ENCODE peak calls at places on chromosomes 7 and 10, in seven cellular contexts. One of them, this sample, is unnamed.

GRCh38 chr10:121658611-121659010 is 60.4 kb upstream of the FGFR2 start:
- DNase-seq in fibroblast of pulmonary artery: no peak
- DNase-seq in stimulated activated CD4-positive, alpha-beta T cell treated with anti-CD3 and anti-CD28 coated beads, Interleukin-2, amount 100 ng/mL, for 4 hours: no peak
- DNase-seq in stimulated activated CD8-positive, alpha-beta memory T cell treated with anti-CD3 and anti-CD28 coated beads, Interleukin-4, amount 100 ng/mL, for 1 hour: no peak
- DNase-seq in T-helper 1 cell: no peak
- DNase-seq in central memory CD8-positive, alpha-beta T cell: no peak
- DNase-seq in ovary: no peak
- DNase-seq in this sample: no peak

GRCh38 chr10:78742730-78743615 is 325.8 kb upstream of the ZMIZ1 start:
- DNase-seq in stimulated activated CD8-positive, alpha-beta memory T cell treated with anti-CD3 and anti-CD28 coated beads, Interleukin-4, amount 100 ng/mL, for 1 hour: no peak
- DNase-seq in ovary: no peak
- DNase-seq in central memory CD8-positive, alpha-beta T cell: no peak
- DNase-seq in stimulated activated CD4-positive, alpha-beta T cell treated with anti-CD3 and anti-CD28 coated beads, Interleukin-2, amount 100 ng/mL, for 4 hours: no peak
- DNase-seq in fibroblast of pulmonary artery: no peak
- DNase-seq in T-helper 1 cell: peak
- DNase-seq in this sample: peak

GRCh38 chr10:21830037-21830436 is 173.5 kb downstream of the DNAJC1 start:
- DNase-seq in central memory CD8-positive, alpha-beta T cell: no peak
- DNase-seq in T-helper 1 cell: no peak
- DNase-seq in fibroblast of pulmonary artery: no peak
- DNase-seq in ovary: no peak
- DNase-seq in stimulated activated CD8-positive, alpha-beta memory T cell treated with anti-CD3 and anti-CD28 coated beads, Interleukin-4, amount 100 ng/mL, for 1 hour: no peak
- DNase-seq in stimulated activated CD4-positive, alpha-beta T cell treated with anti-CD3 and anti-CD28 coated beads, Interleukin-2, amount 100 ng/mL, for 4 hours: no peak
- DNase-seq in this sample: no peak

GRCh38 chr10:3043512-3044368 is 23.6 kb upstream of the PFKP start:
- DNase-seq in T-helper 1 cell: peak
- DNase-seq in stimulated activated CD8-positive, alpha-beta memory T cell treated with anti-CD3 and anti-CD28 coated beads, Interleukin-4, amount 100 ng/mL, for 1 hour: no peak
- DNase-seq in stimulated activated CD4-positive, alpha-beta T cell treated with anti-CD3 and anti-CD28 coated beads, Interleukin-2, amount 100 ng/mL, for 4 hours: peak
- DNase-seq in central memory CD8-positive, alpha-beta T cell: no peak
- DNase-seq in ovary: peak
- DNase-seq in fibroblast of pulmonary artery: peak
- DNase-seq in this sample: peak

GRCh38 chr7:55062106-55062499 is 43.3 kb downstream of the EGFR start:
- DNase-seq in stimulated activated CD8-positive, alpha-beta memory T cell treated with anti-CD3 and anti-CD28 coated beads, Interleukin-4, amount 100 ng/mL, for 1 hour: no peak
- DNase-seq in ovary: no peak
- DNase-seq in fibroblast of pulmonary artery: no peak
- DNase-seq in T-helper 1 cell: no peak
- DNase-seq in stimulated activated CD4-positive, alpha-beta T cell treated with anti-CD3 and anti-CD28 coated beads, Interleukin-2, amount 100 ng/mL, for 4 hours: no peak
- DNase-seq in central memory CD8-positive, alpha-beta T cell: no peak
- DNase-seq in this sample: no peak

GRCh38 chr7:124322561-124322960 is 289.7 kb upstream of the TMEM229A start:
- DNase-seq in T-helper 1 cell: no peak
- DNase-seq in central memory CD8-positive, alpha-beta T cell: no peak
- DNase-seq in stimulated activated CD8-positive, alpha-beta memory T cell treated with anti-CD3 and anti-CD28 coated beads, Interleukin-4, amount 100 ng/mL, for 1 hour: no peak
- DNase-seq in ovary: no peak
- DNase-seq in fibroblast of pulmonary artery: no peak
- DNase-seq in stimulated activated CD4-positive, alpha-beta T cell treated with anti-CD3 and anti-CD28 coated beads, Interleukin-2, amount 100 ng/mL, for 4 hours: no peak
- DNase-seq in this sample: no peak

GRCh38 chr10:83012866-83013265 is 1126.4 kb upstream of the GHITM start:
- DNase-seq in stimulated activated CD8-positive, alpha-beta memory T cell treated with anti-CD3 and anti-CD28 coated beads, Interleukin-4, amount 100 ng/mL, for 1 hour: no peak
- DNase-seq in central memory CD8-positive, alpha-beta T cell: no peak
- DNase-seq in stimulated activated CD4-positive, alpha-beta T cell treated with anti-CD3 and anti-CD28 coated beads, Interleukin-2, amount 100 ng/mL, for 4 hours: no peak
- DNase-seq in fibroblast of pulmonary artery: peak
- DNase-seq in T-helper 1 cell: no peak
- DNase-seq in ovary: no peak
- DNase-seq in this sample: no peak

GRCh38 chr10:22053048-22053447 is 49.5 kb upstream of the DNAJC1 start:
- DNase-seq in fibroblast of pulmonary artery: no peak
- DNase-seq in T-helper 1 cell: no peak
- DNase-seq in central memory CD8-positive, alpha-beta T cell: no peak
- DNase-seq in stimulated activated CD8-positive, alpha-beta memory T cell treated with anti-CD3 and anti-CD28 coated beads, Interleukin-4, amount 100 ng/mL, for 1 hour: no peak
- DNase-seq in ovary: no peak
- DNase-seq in stimulated activated CD4-positive, alpha-beta T cell treated with anti-CD3 and anti-CD28 coated beads, Interleukin-2, amount 100 ng/mL, for 4 hours: no peak
- DNase-seq in this sample: no peak

GRCh38 chr10:74177140-74177677 is 26.2 kb downstream of the ADK start:
- DNase-seq in stimulated activated CD8-positive, alpha-beta memory T cell treated with anti-CD3 and anti-CD28 coated beads, Interleukin-4, amount 100 ng/mL, for 1 hour: no peak
- DNase-seq in stimulated activated CD4-positive, alpha-beta T cell treated with anti-CD3 and anti-CD28 coated beads, Interleukin-2, amount 100 ng/mL, for 4 hours: peak
- DNase-seq in T-helper 1 cell: peak
- DNase-seq in fibroblast of pulmonary artery: no peak
- DNase-seq in ovary: no peak
- DNase-seq in central memory CD8-positive, alpha-beta T cell: peak
- DNase-seq in this sample: peak

GRCh38 chr10:44966816-44967509 is 7.4 kb downstream of the RASSF4 start:
- DNase-seq in stimulated activated CD8-positive, alpha-beta memory T cell treated with anti-CD3 and anti-CD28 coated beads, Interleukin-4, amount 100 ng/mL, for 1 hour: no peak
- DNase-seq in ovary: no peak
- DNase-seq in stimulated activated CD4-positive, alpha-beta T cell treated with anti-CD3 and anti-CD28 coated beads, Interleukin-2, amount 100 ng/mL, for 4 hours: no peak
- DNase-seq in central memory CD8-positive, alpha-beta T cell: no peak
- DNase-seq in T-helper 1 cell: no peak
- DNase-seq in fibroblast of pulmonary artery: no peak
- DNase-seq in this sample: no peak

GRCh38 chr7:94054130-94054529 is 50.0 kb upstream of the BET1 start:
- DNase-seq in T-helper 1 cell: no peak
- DNase-seq in stimulated activated CD8-positive, alpha-beta memory T cell treated with anti-CD3 and anti-CD28 coated beads, Interleukin-4, amount 100 ng/mL, for 1 hour: no peak
- DNase-seq in ovary: no peak
- DNase-seq in fibroblast of pulmonary artery: no peak
- DNase-seq in central memory CD8-positive, alpha-beta T cell: no peak
- DNase-seq in stimulated activated CD4-positive, alpha-beta T cell treated with anti-CD3 and anti-CD28 coated beads, Interleukin-2, amount 100 ng/mL, for 4 hours: no peak
- DNase-seq in this sample: no peak

GRCh38 chr10:128026620-128027281 is 99.5 kb downstream of the MKI67 start:
- DNase-seq in fibroblast of pulmonary artery: no peak
- DNase-seq in stimulated activated CD4-positive, alpha-beta T cell treated with anti-CD3 and anti-CD28 coated beads, Interleukin-2, amount 100 ng/mL, for 4 hours: no peak
- DNase-seq in central memory CD8-positive, alpha-beta T cell: no peak
- DNase-seq in ovary: no peak
- DNase-seq in T-helper 1 cell: no peak
- DNase-seq in stimulated activated CD8-positive, alpha-beta memory T cell treated with anti-CD3 and anti-CD28 coated beads, Interleukin-4, amount 100 ng/mL, for 1 hour: no peak
- DNase-seq in this sample: no peak

GRCh38 chr7:66055321-66055956 is 20.2 kb upstream of the ASL start:
- DNase-seq in ovary: no peak
- DNase-seq in central memory CD8-positive, alpha-beta T cell: no peak
- DNase-seq in stimulated activated CD4-positive, alpha-beta T cell treated with anti-CD3 and anti-CD28 coated beads, Interleukin-2, amount 100 ng/mL, for 4 hours: no peak
- DNase-seq in stimulated activated CD8-positive, alpha-beta memory T cell treated with anti-CD3 and anti-CD28 coated beads, Interleukin-4, amount 100 ng/mL, for 1 hour: no peak
- DNase-seq in T-helper 1 cell: no peak
- DNase-seq in fibroblast of pulmonary artery: peak
- DNase-seq in this sample: no peak

GRCh38 chr7:135942614-135943013 is 34.5 kb downstream of the MTPN start:
- DNase-seq in stimulated activated CD4-positive, alpha-beta T cell treated with anti-CD3 and anti-CD28 coated beads, Interleukin-2, amount 100 ng/mL, for 4 hours: no peak
- DNase-seq in stimulated activated CD8-positive, alpha-beta memory T cell treated with anti-CD3 and anti-CD28 coated beads, Interleukin-4, amount 100 ng/mL, for 1 hour: no peak
- DNase-seq in ovary: no peak
- DNase-seq in fibroblast of pulmonary artery: no peak
- DNase-seq in T-helper 1 cell: no peak
- DNase-seq in central memory CD8-positive, alpha-beta T cell: no peak
- DNase-seq in this sample: no peak

GRCh38 chr7:30472771-30473392 is 5.7 kb downstream of the NOD1 start:
- DNase-seq in stimulated activated CD8-positive, alpha-beta memory T cell treated with anti-CD3 and anti-CD28 coated beads, Interleukin-4, amount 100 ng/mL, for 1 hour: no peak
- DNase-seq in central memory CD8-positive, alpha-beta T cell: no peak
- DNase-seq in fibroblast of pulmonary artery: peak
- DNase-seq in stimulated activated CD4-positive, alpha-beta T cell treated with anti-CD3 and anti-CD28 coated beads, Interleukin-2, amount 100 ng/mL, for 4 hours: no peak
- DNase-seq in ovary: no peak
- DNase-seq in T-helper 1 cell: no peak
- DNase-seq in this sample: no peak

GRCh38 chr10:104307576-104308438 is 30.5 kb downstream of the ITPRIP start:
- DNase-seq in T-helper 1 cell: no peak
- DNase-seq in ovary: peak
- DNase-seq in central memory CD8-positive, alpha-beta T cell: no peak
- DNase-seq in stimulated activated CD8-positive, alpha-beta memory T cell treated with anti-CD3 and anti-CD28 coated beads, Interleukin-4, amount 100 ng/mL, for 1 hour: no peak
- DNase-seq in stimulated activated CD4-positive, alpha-beta T cell treated with anti-CD3 and anti-CD28 coated beads, Interleukin-2, amount 100 ng/mL, for 4 hours: no peak
- DNase-seq in fibroblast of pulmonary artery: no peak
- DNase-seq in this sample: no peak

GRCh38 chr7:80499350-80499955 is 12.4 kb downstream of the GNAT3 start:
- DNase-seq in fibroblast of pulmonary artery: peak
- DNase-seq in central memory CD8-positive, alpha-beta T cell: no peak
- DNase-seq in ovary: peak
- DNase-seq in stimulated activated CD8-positive, alpha-beta memory T cell treated with anti-CD3 and anti-CD28 coated beads, Interleukin-4, amount 100 ng/mL, for 1 hour: no peak
- DNase-seq in T-helper 1 cell: no peak
- DNase-seq in stimulated activated CD4-positive, alpha-beta T cell treated with anti-CD3 and anti-CD28 coated beads, Interleukin-2, amount 100 ng/mL, for 4 hours: no peak
- DNase-seq in this sample: peak

GRCh38 chr10:113159563-113159962 is 209.5 kb downstream of the TCF7L2 start:
- DNase-seq in stimulated activated CD4-positive, alpha-beta T cell treated with anti-CD3 and anti-CD28 coated beads, Interleukin-2, amount 100 ng/mL, for 4 hours: no peak
- DNase-seq in ovary: no peak
- DNase-seq in stimulated activated CD8-positive, alpha-beta memory T cell treated with anti-CD3 and anti-CD28 coated beads, Interleukin-4, amount 100 ng/mL, for 1 hour: no peak
- DNase-seq in T-helper 1 cell: no peak
- DNase-seq in central memory CD8-positive, alpha-beta T cell: no peak
- DNase-seq in fibroblast of pulmonary artery: no peak
- DNase-seq in this sample: no peak

GRCh38 chr10:16030562-16030961 is 170.3 kb upstream of the MINDY3 start:
- DNase-seq in fibroblast of pulmonary artery: no peak
- DNase-seq in T-helper 1 cell: no peak
- DNase-seq in ovary: no peak
- DNase-seq in central memory CD8-positive, alpha-beta T cell: no peak
- DNase-seq in stimulated activated CD4-positive, alpha-beta T cell treated with anti-CD3 and anti-CD28 coated beads, Interleukin-2, amount 100 ng/mL, for 4 hours: no peak
- DNase-seq in stimulated activated CD8-positive, alpha-beta memory T cell treated with anti-CD3 and anti-CD28 coated beads, Interleukin-4, amount 100 ng/mL, for 1 hour: no peak
- DNase-seq in this sample: no peak

GRCh38 chr7:47231081-47231480 is 350.8 kb downstream of the TNS3 start:
- DNase-seq in stimulated activated CD8-positive, alpha-beta memory T cell treated with anti-CD3 and anti-CD28 coated beads, Interleukin-4, amount 100 ng/mL, for 1 hour: no peak
- DNase-seq in T-helper 1 cell: no peak
- DNase-seq in fibroblast of pulmonary artery: no peak
- DNase-seq in central memory CD8-positive, alpha-beta T cell: no peak
- DNase-seq in stimulated activated CD4-positive, alpha-beta T cell treated with anti-CD3 and anti-CD28 coated beads, Interleukin-2, amount 100 ng/mL, for 4 hours: no peak
- DNase-seq in ovary: no peak
- DNase-seq in this sample: no peak

GRCh38 chr10:95445223-95445836 is 115.8 kb downstream of the SORBS1 start:
- DNase-seq in ovary: peak
- DNase-seq in T-helper 1 cell: no peak
- DNase-seq in stimulated activated CD8-positive, alpha-beta memory T cell treated with anti-CD3 and anti-CD28 coated beads, Interleukin-4, amount 100 ng/mL, for 1 hour: no peak
- DNase-seq in stimulated activated CD4-positive, alpha-beta T cell treated with anti-CD3 and anti-CD28 coated beads, Interleukin-2, amount 100 ng/mL, for 4 hours: no peak
- DNase-seq in fibroblast of pulmonary artery: peak
- DNase-seq in central memory CD8-positive, alpha-beta T cell: no peak
- DNase-seq in this sample: no peak

GRCh38 chr10:102175415-102175814 is 23.2 kb downstream of the NOLC1 start:
- DNase-seq in ovary: no peak
- DNase-seq in T-helper 1 cell: no peak
- DNase-seq in stimulated activated CD4-positive, alpha-beta T cell treated with anti-CD3 and anti-CD28 coated beads, Interleukin-2, amount 100 ng/mL, for 4 hours: no peak
- DNase-seq in fibroblast of pulmonary artery: peak
- DNase-seq in central memory CD8-positive, alpha-beta T cell: no peak
- DNase-seq in stimulated activated CD8-positive, alpha-beta memory T cell treated with anti-CD3 and anti-CD28 coated beads, Interleukin-4, amount 100 ng/mL, for 1 hour: no peak
- DNase-seq in this sample: no peak

GRCh38 chr10:35089641-35090161 is 440 bp downstream of the CUL2 start:
- DNase-seq in T-helper 1 cell: peak
- DNase-seq in central memory CD8-positive, alpha-beta T cell: peak
- DNase-seq in stimulated activated CD8-positive, alpha-beta memory T cell treated with anti-CD3 and anti-CD28 coated beads, Interleukin-4, amount 100 ng/mL, for 1 hour: no peak
- DNase-seq in ovary: no peak
- DNase-seq in fibroblast of pulmonary artery: peak
- DNase-seq in stimulated activated CD4-positive, alpha-beta T cell treated with anti-CD3 and anti-CD28 coated beads, Interleukin-2, amount 100 ng/mL, for 4 hours: no peak
- DNase-seq in this sample: peak

GRCh38 chr10:119041332-119041731 is 11.8 kb downstream of the NANOS1 start:
- DNase-seq in stimulated activated CD4-positive, alpha-beta T cell treated with anti-CD3 and anti-CD28 coated beads, Interleukin-2, amount 100 ng/mL, for 4 hours: no peak
- DNase-seq in stimulated activated CD8-positive, alpha-beta memory T cell treated with anti-CD3 and anti-CD28 coated beads, Interleukin-4, amount 100 ng/mL, for 1 hour: no peak
- DNase-seq in ovary: no peak
- DNase-seq in T-helper 1 cell: no peak
- DNase-seq in central memory CD8-positive, alpha-beta T cell: no peak
- DNase-seq in fibroblast of pulmonary artery: no peak
- DNase-seq in this sample: no peak

GRCh38 chr7:99457646-99458493 is 8.1 kb downstream of the ATP5MF start:
- DNase-seq in T-helper 1 cell: no peak
- DNase-seq in fibroblast of pulmonary artery: no peak
- DNase-seq in stimulated activated CD4-positive, alpha-beta T cell treated with anti-CD3 and anti-CD28 coated beads, Interleukin-2, amount 100 ng/mL, for 4 hours: no peak
- DNase-seq in central memory CD8-positive, alpha-beta T cell: no peak
- DNase-seq in stimulated activated CD8-positive, alpha-beta memory T cell treated with anti-CD3 and anti-CD28 coated beads, Interleukin-4, amount 100 ng/mL, for 1 hour: no peak
- DNase-seq in ovary: no peak
- DNase-seq in this sample: no peak

GRCh38 chr10:73917566-73918305 is 6.8 kb downstream of the PLAU start:
- DNase-seq in T-helper 1 cell: no peak
- DNase-seq in central memory CD8-positive, alpha-beta T cell: no peak
- DNase-seq in fibroblast of pulmonary artery: no peak
- DNase-seq in stimulated activated CD4-positive, alpha-beta T cell treated with anti-CD3 and anti-CD28 coated beads, Interleukin-2, amount 100 ng/mL, for 4 hours: no peak
- DNase-seq in stimulated activated CD8-positive, alpha-beta memory T cell treated with anti-CD3 and anti-CD28 coated beads, Interleukin-4, amount 100 ng/mL, for 1 hour: no peak
- DNase-seq in ovary: no peak
- DNase-seq in this sample: no peak

GRCh38 chr10:131689016-131689415 is 211.8 kb upstream of the PPP2R2D start:
- DNase-seq in ovary: no peak
- DNase-seq in fibroblast of pulmonary artery: no peak
- DNase-seq in T-helper 1 cell: no peak
- DNase-seq in stimulated activated CD4-positive, alpha-beta T cell treated with anti-CD3 and anti-CD28 coated beads, Interleukin-2, amount 100 ng/mL, for 4 hours: no peak
- DNase-seq in central memory CD8-positive, alpha-beta T cell: no peak
- DNase-seq in stimulated activated CD8-positive, alpha-beta memory T cell treated with anti-CD3 and anti-CD28 coated beads, Interleukin-4, amount 100 ng/mL, for 1 hour: no peak
- DNase-seq in this sample: no peak

GRCh38 chr10:121644501-121644900 is 46.3 kb upstream of the FGFR2 start:
- DNase-seq in central memory CD8-positive, alpha-beta T cell: no peak
- DNase-seq in fibroblast of pulmonary artery: no peak
- DNase-seq in ovary: no peak
- DNase-seq in stimulated activated CD4-positive, alpha-beta T cell treated with anti-CD3 and anti-CD28 coated beads, Interleukin-2, amount 100 ng/mL, for 4 hours: no peak
- DNase-seq in stimulated activated CD8-positive, alpha-beta memory T cell treated with anti-CD3 and anti-CD28 coated beads, Interleukin-4, amount 100 ng/mL, for 1 hour: no peak
- DNase-seq in T-helper 1 cell: no peak
- DNase-seq in this sample: no peak

GRCh38 chr10:13784067-13784466 is 197.3 kb downstream of the PRPF18 start:
- DNase-seq in T-helper 1 cell: peak
- DNase-seq in stimulated activated CD4-positive, alpha-beta T cell treated with anti-CD3 and anti-CD28 coated beads, Interleukin-2, amount 100 ng/mL, for 4 hours: peak
- DNase-seq in central memory CD8-positive, alpha-beta T cell: no peak
- DNase-seq in ovary: no peak
- DNase-seq in fibroblast of pulmonary artery: no peak
- DNase-seq in stimulated activated CD8-positive, alpha-beta memory T cell treated with anti-CD3 and anti-CD28 coated beads, Interleukin-4, amount 100 ng/mL, for 1 hour: no peak
- DNase-seq in this sample: no peak

GRCh38 chr7:149238051-149238450 is 1.4 kb upstream of the ZNF212 start:
- DNase-seq in stimulated activated CD4-positive, alpha-beta T cell treated with anti-CD3 and anti-CD28 coated beads, Interleukin-2, amount 100 ng/mL, for 4 hours: no peak
- DNase-seq in T-helper 1 cell: no peak
- DNase-seq in ovary: no peak
- DNase-seq in central memory CD8-positive, alpha-beta T cell: no peak
- DNase-seq in stimulated activated CD8-positive, alpha-beta memory T cell treated with anti-CD3 and anti-CD28 coated beads, Interleukin-4, amount 100 ng/mL, for 1 hour: no peak
- DNase-seq in fibroblast of pulmonary artery: no peak
- DNase-seq in this sample: no peak

GRCh38 chr7:13117103-13117502 is 429.7 kb downstream of the ARL4A start:
- DNase-seq in stimulated activated CD4-positive, alpha-beta T cell treated with anti-CD3 and anti-CD28 coated beads, Interleukin-2, amount 100 ng/mL, for 4 hours: no peak
- DNase-seq in fibroblast of pulmonary artery: peak
- DNase-seq in central memory CD8-positive, alpha-beta T cell: no peak
- DNase-seq in T-helper 1 cell: no peak
- DNase-seq in ovary: no peak
- DNase-seq in stimulated activated CD8-positive, alpha-beta memory T cell treated with anti-CD3 and anti-CD28 coated beads, Interleukin-4, amount 100 ng/mL, for 1 hour: no peak
- DNase-seq in this sample: no peak

GRCh38 chr10:43869669-43870322 is 221.1 kb upstream of the ZNF32 start:
- DNase-seq in central memory CD8-positive, alpha-beta T cell: no peak
- DNase-seq in T-helper 1 cell: no peak
- DNase-seq in stimulated activated CD4-positive, alpha-beta T cell treated with anti-CD3 and anti-CD28 coated beads, Interleukin-2, amount 100 ng/mL, for 4 hours: no peak
- DNase-seq in fibroblast of pulmonary artery: no peak
- DNase-seq in ovary: no peak
- DNase-seq in stimulated activated CD8-positive, alpha-beta memory T cell treated with anti-CD3 and anti-CD28 coated beads, Interleukin-4, amount 100 ng/mL, for 1 hour: no peak
- DNase-seq in this sample: no peak

This sample was measured in SJSA1.